ENCODE peak calls at places on chromosomes 11 and 22, in nine cellular contexts. Q is NCI-H345; K is erythroblast; U is HTR-8/SVneo; R is putamen; I is activated T-helper 2 cell treated with anti-CD3 and anti-CD28 coated beads, Interferon-gamma antibody, Interleukin-2, Interleukin-4, amounts not matched to agents 10 μg/mL and 5 μg/mL and 100 μg/mL, durations not matched to agents 14 hours and 24 hours and 36 hours; V is HFF-Myc; S is activated naive CD4-positive, alpha-beta T cell; B is effector CD4-positive, alpha-beta T cell. D is an unnamed sample.

GRCh38 chr11:12089473-12089872 is 20.9 kb upstream of the MICAL2 start:
- DNase-seq in Q (no peak), K (no peak), U (no peak), R (no peak), I (no peak), V (no peak), S (no peak), B (no peak), D (no peak)

GRCh38 chr11:64661146-64661545 is 61.9 kb downstream of the NRXN2 start:
- DNase-seq in Q (no peak), K (no peak), U (no peak), R (no peak), I (no peak), V (no peak), S (no peak), B (no peak), D (no peak)

GRCh38 chr22:33188316-33188715 is 130.1 kb upstream of the SYN3 start:
- DNase-seq in Q (no peak), K (no peak), U (no peak), R (no peak), I (no peak), V (no peak), S (no peak), B (no peak), D (no peak)

GRCh38 chr11:134510171-134510570 is 98.1 kb upstream of the B3GAT1 start:
- DNase-seq in Q (no peak), K (no peak), U (no peak), R (no peak), I (no peak), V (no peak), S (no peak), B (no peak), D (no peak)

GRCh38 chr22:37186228-37186996 is 1.6 kb downstream of the C1QTNF6 start:
- DNase-seq in Q (no peak), K (peak; percentile 85), U (no peak), R (no peak), I (peak; percentile 58), V (no peak), S (no peak), B (peak; percentile 39), D (peak; percentile 80)

GRCh38 chr11:38476808-38477565 is 1879.0 kb upstream of the RAG2 start:
- DNase-seq in Q (no peak), K (no peak), U (peak; percentile 3), R (no peak), I (no peak), V (no peak), S (no peak), B (no peak), D (no peak)

GRCh38 chr11:108093128-108093904 is 28.1 kb upstream of the ACAT1 start:
- DNase-seq in Q (no peak), K (peak; percentile 8), U (no peak), R (no peak), I (no peak), V (no peak), S (no peak), B (no peak), D (no peak)

GRCh38 chr11:134291196-134291595 is 15.0 kb downstream of the GLB1L3 start:
- DNase-seq in Q (no peak), K (no peak), U (no peak), R (no peak), I (no peak), V (no peak), S (no peak), B (no peak), D (no peak)

GRCh38 chr22:18064636-18065035 is 13.2 kb upstream of the PEX26 start:
- DNase-seq in Q (no peak), K (no peak), U (no peak), R (no peak), I (no peak), V (no peak), S (no peak), B (no peak), D (no peak)

GRCh38 chr11:121829159-121829643 is 286.8 kb downstream of the BLID start:
- DNase-seq in Q (no peak), K (no peak), U (peak; percentile 60), R (no peak), I (no peak), V (peak; percentile 80), S (no peak), B (no peak), D (no peak)

GRCh38 chr11:2201542-2201941 is 29.9 kb upstream of the TH start:
- DNase-seq in Q (no peak), K (no peak), U (no peak), R (no peak), I (no peak), V (no peak), S (no peak), B (no peak), D (no peak)

GRCh38 chr11:58289266-58289665 is 21.2 kb upstream of the OR10W1 start:
- DNase-seq in Q (no peak), K (no peak), U (no peak), R (no peak), I (no peak), V (no peak), S (no peak), B (no peak), D (no peak)

GRCh38 chr22:46381731-46382130 is 46.2 kb downstream of the TRMU start:
- DNase-seq in Q (no peak), K (no peak), U (no peak), R (no peak), I (no peak), V (no peak), S (no peak), B (no peak), D (no peak)

GRCh38 chr22:46802608-46803027 is 40.2 kb downstream of the TBC1D22A start:
- DNase-seq in Q (no peak), K (no peak), U (no peak), R (no peak), I (no peak), V (no peak), S (no peak), B (no peak), D (no peak)

GRCh38 chr11:112776834-112777793 is 184.1 kb upstream of the NCAM1 start:
- DNase-seq in Q (peak; percentile 75), K (no peak), U (no peak), R (no peak), I (no peak), V (no peak), S (no peak), B (no peak), D (peak; percentile 21)

GRCh38 chr11:1779034-1779805 is 15.5 kb upstream of the CTSD start:
- DNase-seq in Q (no peak), K (no peak), U (no peak), R (no peak), I (no peak), V (no peak), S (no peak), B (no peak), D (no peak)

D was measured in K562.